ENCODE peak calls at places on chromosomes 13 and 19, in seven cellular contexts. I is activated T-cell treated with anti-CD3 and anti-CD28 coated beads, Interleukin-2, amount 50 U/mL, for 72 hours; X is stimulated activated CD4-positive, alpha-beta T cell treated with anti-CD3 and anti-CD28 coated beads, Interleukin-4, amount 100 ng/mL, for 1 hour; P is progenitor cell of endocrine pancreas; S is AG04450; G is WTC11; D is stomach. H is an unnamed sample.

GRCh38 chr19:38831142-38831605 is 420 bp downstream of the ECH1 start:
- DNase-seq in I (peak; percentile 50), G (peak; percentile 43), P (no peak), X (peak; percentile 20), S (peak; percentile 82), D (peak; percentile 88), H (peak; percentile 24)

GRCh38 chr19:13427273-13428051 is 78.8 kb downstream of the CACNA1A start:
- DNase-seq in S (no peak), X (no peak), D (no peak), P (no peak), G (no peak), I (no peak), H (no peak)

GRCh38 chr19:43784981-43785808 is 4.4 kb upstream of the KCNN4 start:
- DNase-seq in G (peak; percentile 63), P (peak; percentile 27), S (peak; percentile 29), X (no peak), I (peak; percentile 64), D (peak; percentile 58), H (peak; percentile 68)

GRCh38 chr19:55703790-55704215 is 28.8 kb downstream of the EPN1 start:
- DNase-seq in X (peak; percentile 56), G (peak; percentile 83), I (peak; percentile 47), P (no peak), D (peak; percentile 72), S (no peak), H (peak; percentile 60)

GRCh38 chr13:60759499-60759898 is 362.5 kb downstream of the TDRD3 start:
- DNase-seq in D (peak; percentile 78), P (no peak), I (no peak), G (no peak), S (no peak), X (no peak), H (peak; percentile 46)

GRCh38 chr13:38539632-38540031 is 147.2 kb upstream of the FREM2 start:
- DNase-seq in I (no peak), X (no peak), S (no peak), G (no peak), P (no peak), D (no peak), H (no peak)

GRCh38 chr19:9885077-9885552 is 50.0 kb downstream of the PIN1 start:
- DNase-seq in G (no peak), P (no peak), S (no peak), I (no peak), X (no peak), D (no peak), H (peak; percentile 9)

GRCh38 chr13:64551755-64552154 is 2678.4 kb downstream of the PCDH9 start:
- DNase-seq in S (peak; percentile 57), D (no peak), X (no peak), G (no peak), P (no peak), I (no peak), H (no peak)

GRCh38 chr13:112965573-112966115 is 3.4 kb upstream of the MCF2L start:
- DNase-seq in D (no peak), G (no peak), X (no peak), P (no peak), I (no peak), S (no peak), H (no peak)

GRCh38 chr13:30796132-30796832 is 60.9 kb downstream of the ALOX5AP start:
- DNase-seq in X (no peak), S (no peak), P (no peak), G (no peak), I (no peak), D (no peak), H (no peak)

GRCh38 chr13:91661692-91662490 is 263.5 kb downstream of the GPC5 start:
- DNase-seq in G (no peak), S (no peak), X (no peak), D (no peak), I (no peak), P (no peak), H (no peak)

GRCh38 chr13:82963466-82963865 is 918.8 kb downstream of the SLITRK1 start:
- DNase-seq in I (no peak), S (no peak), G (no peak), X (no peak), P (no peak), D (no peak), H (no peak)

GRCh38 chr19:53272044-53272443 is 4.5 kb upstream of the VN1R4 start:
- DNase-seq in X (no peak), S (no peak), P (no peak), I (no peak), D (no peak), G (no peak), H (no peak)

GRCh38 chr19:3687774-3688706 is 12.2 kb downstream of the PIP5K1C start:
- DNase-seq in G (peak; percentile 65), S (no peak), I (peak; percentile 55), P (no peak), D (peak; percentile 67), X (peak; percentile 49), H (no peak)

GRCh38 chr13:37640499-37640898 is 41.9 kb upstream of the POSTN start:
- DNase-seq in X (no peak), D (no peak), I (no peak), G (peak; percentile 12), S (peak; percentile 55), P (no peak), H (peak; percentile 14)

GRCh38 chr19:8304841-8305621 is 3.1 kb downstream of the CD320 start:
- DNase-seq in I (peak; percentile 40), G (peak; percentile 90), P (peak; percentile 9), S (no peak), X (peak; percentile 38), D (peak; percentile 26), H (peak; percentile 43)

GRCh38 chr19:35904312-35905068 is 2.2 kb downstream of the HCST start:
- DNase-seq in I (no peak), D (no peak), X (no peak), G (no peak), P (no peak), S (no peak), H (no peak)